ENCODE peak calls at places on chromosomes 3 and 15, in nine cellular contexts. Q, O, B, C, Y, A, K, M and I are unnamed samples.
A peak's percentile ranks its signal among the peaks of the same experiment; 100 is the strongest.

GRCh38 chr3:113038326-113038725 is 47.5 kb downstream of the GTPBP8 start:
- DNase-seq in B (no peak), O (no peak), A (no peak), C (no peak), Y (no peak), Q (no peak), M (no peak), K (no peak), I (no peak)

GRCh38 chr15:92770641-92771040 is 115.1 kb upstream of the FAM174B start:
- DNase-seq in C (no peak), A (no peak), O (no peak), K (no peak), Y (no peak), M (no peak), B (no peak), Q (no peak), I (no peak)

GRCh38 chr3:52244061-52244628 is 1.4 kb upstream of the PPM1M start:
- DNase-seq in C (no peak), A (peak; percentile 85), B (no peak), O (no peak), Q (no peak), K (no peak), M (no peak), Y (no peak), I (peak; percentile 92)

GRCh38 chr3:172782235-172782634 is 31.7 kb downstream of the ECT2 start:
- DNase-seq in Q (no peak), O (no peak), C (no peak), B (no peak), Y (no peak), K (no peak), A (no peak), M (no peak), I (no peak)

GRCh38 chr3:143480306-143480852 is 360.8 kb downstream of the CHST2 start:
- DNase-seq in Y (no peak), M (no peak), K (no peak), Q (no peak), C (no peak), A (no peak), B (no peak), O (no peak), I (no peak)

GRCh38 chr15:50148362-50148963 is 29.4 kb upstream of the ATP8B4 start:
- DNase-seq in Q (no peak), K (peak; percentile 81), Y (peak; percentile 43), O (peak; percentile 84), C (peak; percentile 59), A (no peak), M (peak; percentile 81), B (no peak), I (no peak)

GRCh38 chr15:52232327-52232726 is 41.1 kb upstream of the GNB5 start:
- DNase-seq in O (no peak), A (no peak), Y (no peak), Q (no peak), M (no peak), B (no peak), K (no peak), C (no peak), I (no peak)

GRCh38 chr3:48141225-48142137 is 46.7 kb downstream of the CDC25A start:
- DNase-seq in C (no peak), O (no peak), Y (no peak), K (no peak), Q (no peak), B (no peak), A (no peak), M (no peak), I (no peak)

GRCh38 chr15:100861511-100861991 is 18.1 kb upstream of the ALDH1A3 start:
- DNase-seq in B (no peak), K (no peak), O (no peak), C (no peak), Q (no peak), M (no peak), A (no peak), Y (no peak), I (no peak)

GRCh38 chr15:100910556-100910955 is 8.6 kb upstream of the LRRK1 start:
- DNase-seq in K (no peak), B (no peak), M (no peak), O (no peak), Q (no peak), C (no peak), Y (no peak), A (no peak), I (no peak)

GRCh38 chr3:33318709-33319380 is 41.6 kb downstream of the FBXL2 start:
- DNase-seq in B (no peak), M (peak; percentile 14), K (no peak), Y (no peak), O (peak; percentile 39), A (no peak), C (no peak), Q (no peak), I (no peak)

DNA sequence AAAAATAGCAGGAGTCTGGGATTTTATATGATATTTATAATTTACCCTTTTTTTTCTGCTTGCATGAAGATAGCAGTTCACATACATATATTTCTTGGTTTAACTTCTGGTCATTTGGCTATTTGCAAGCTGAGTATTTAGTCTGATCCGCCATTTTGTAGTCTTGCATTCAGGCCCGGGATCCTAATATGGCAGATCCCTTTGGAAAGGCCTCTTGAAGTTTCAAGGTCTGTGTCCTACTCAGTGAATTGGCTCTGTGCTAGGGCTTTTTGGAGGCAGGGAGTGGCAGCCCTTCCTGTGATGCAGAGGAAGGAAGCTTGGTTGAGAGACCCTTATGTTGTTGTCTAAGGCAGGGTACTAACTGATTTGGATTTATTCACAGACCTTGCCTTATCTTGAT is 2.9 kb downstream of the SNRPN start:
- DNase-seq in M (no peak), Q (no peak), B (no peak), K (no peak), Y (no peak), A (no peak), C (no peak), O (peak; percentile 42), I (no peak)
- H3K4me3 ChIP-seq in M (no peak overlapping the region), Q (no peak overlapping the region), B (no peak overlapping the region), K (no peak overlapping the region), Y (no peak overlapping the region), A (peak overlapping the region; percentile 76), C (peak overlapping the region; percentile 82), O (peak overlapping the region; percentile 77), I (no peak overlapping the region)

DNA sequence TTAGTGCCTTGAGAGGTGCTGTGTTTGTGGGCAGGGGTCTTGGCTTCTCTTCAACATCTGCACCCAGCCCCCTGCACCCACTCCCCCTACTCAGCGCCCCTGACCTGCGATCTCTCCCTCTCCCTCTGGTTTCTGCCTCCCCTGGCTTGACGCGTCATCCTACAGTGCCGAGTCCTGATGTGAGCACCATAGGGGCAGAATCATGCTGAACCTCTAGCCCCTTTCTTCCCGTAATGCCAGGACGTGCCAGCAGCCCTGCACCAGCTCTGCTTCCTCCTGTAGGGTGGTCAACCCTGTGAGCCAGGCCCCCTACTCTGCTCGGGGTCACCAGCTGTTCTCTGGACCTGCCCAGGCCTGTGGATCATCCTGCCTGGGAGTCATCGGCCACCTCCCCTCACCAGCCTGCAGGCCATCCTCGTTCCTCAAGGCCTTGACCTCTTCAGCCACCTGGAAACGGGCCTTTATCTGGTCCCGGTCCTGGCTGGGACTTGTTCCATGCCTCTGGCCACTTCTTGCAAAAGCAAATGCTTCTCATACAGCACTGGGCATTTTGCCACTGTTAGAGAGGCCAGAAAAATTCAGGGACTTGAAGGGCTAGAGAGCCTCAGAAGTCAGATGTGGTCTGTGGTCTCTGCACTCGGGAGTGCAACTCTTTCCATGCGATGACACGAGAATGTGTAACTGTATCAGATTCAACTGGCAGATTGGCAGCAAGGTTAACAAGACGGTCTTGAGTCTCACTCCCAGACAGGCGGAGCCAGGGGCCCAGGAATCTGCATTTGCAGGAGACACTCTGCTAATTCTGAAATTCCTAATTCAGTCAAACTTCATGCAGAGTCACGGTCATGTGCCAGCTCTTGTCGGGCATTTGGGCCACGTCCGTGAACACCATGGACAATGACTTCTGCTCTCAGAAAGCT is 16.7 kb upstream of the KLF15 start:
- DNase-seq in Y (no peak), M (no peak), Q (no peak), A (no peak), K (no peak), B (no peak), O (no peak), C (no peak), I (no peak)
- TF ChIP-seq REST in Y (no peak), M (no peak), Q (no peak), A (no peak), K (no peak), B (no peak), O (no peak), C (no peak), I (no peak)

DNA sequence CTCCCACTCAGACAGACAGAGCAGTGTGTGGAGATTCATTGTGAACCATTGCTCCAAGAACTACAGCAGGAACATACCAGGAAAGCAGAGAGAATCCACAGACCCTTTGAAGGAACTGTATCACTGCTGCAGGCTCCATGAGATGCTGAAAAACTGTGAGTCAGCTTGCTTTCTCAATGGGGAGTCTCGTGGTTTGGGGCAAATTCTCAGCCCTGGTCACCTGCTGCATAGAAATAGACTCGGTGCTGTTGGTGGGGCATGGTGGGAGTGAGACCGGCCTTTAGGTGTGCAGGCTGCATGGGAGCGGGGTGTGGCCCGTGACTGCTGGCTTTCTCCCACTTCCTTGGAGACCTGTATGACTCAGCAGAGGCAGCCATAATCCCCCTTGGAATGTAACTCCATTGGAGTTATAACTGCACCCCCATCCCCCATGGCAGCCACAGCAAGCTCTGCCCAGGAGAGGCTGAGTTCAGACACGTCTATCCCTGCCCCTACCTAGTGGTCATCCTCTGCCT is 35.6 kb downstream of the ALCAM start:
- DNase-seq in Y (no peak), C (no peak), A (no peak), Q (peak; percentile 38), B (no peak), K (peak; percentile 86), O (no peak), M (no peak), I (no peak)
- H3K4me3 ChIP-seq in Y (peak overlapping the region; percentile 27), C (no peak overlapping the region), A (no peak overlapping the region), Q (peak overlapping the region; percentile 26), B (no peak overlapping the region), K (peak overlapping the region; percentile 52), O (no peak overlapping the region), M (no peak overlapping the region), I (no peak overlapping the region)

GRCh38 chr3:160883373-160883772 is 127.3 kb downstream of the PPM1L start:
- DNase-seq in C (no peak), O (no peak), B (no peak), Q (no peak), Y (no peak), M (no peak), K (no peak), A (no peak), I (no peak)

GRCh38 chr3:160879859-160880258 is 123.8 kb downstream of the PPM1L start:
- DNase-seq in Q (no peak), A (no peak), K (no peak), O (no peak), B (no peak), Y (no peak), M (no peak), C (no peak), I (no peak)

GRCh38 chr3:160886421-160886820 is 130.4 kb downstream of the PPM1L start:
- DNase-seq in B (no peak), M (no peak), Y (no peak), O (no peak), K (no peak), C (no peak), A (peak; percentile 64), Q (no peak), I (no peak)

GRCh38 chr3:160885791-160886286 is 129.8 kb downstream of the PPM1L start:
- DNase-seq in Q (no peak), M (peak; percentile 83), K (no peak), Y (no peak), O (peak; percentile 61), A (peak; percentile 13), B (no peak), C (peak; percentile 1), I (peak; percentile 10)
- TF ChIP-seq REST in Q (no peak), M (no peak), K (no peak), Y (no peak), O (no peak), A (peak; percentile 21), B (no peak), C (no peak), I (no peak)